ENCODE peak calls at places on chromosomes 13 and 19, in nine cellular contexts. N is neural progenitor cell; V is transverse colon; K is CD8-positive, alpha-beta T cell; O is pancreas; S is psoas muscle; D is Peyer's patch; J is prostate gland; H is neuronal stem cell. T is an unnamed sample.
A peak's percentile ranks its signal among the peaks of the same experiment; 100 is the strongest.

GRCh38 chr19:21398851-21399250 is 1.9 kb downstream of the ZNF493 start:
- DNase-seq in H (no peak), J (no peak), K (no peak), N (no peak), S (no peak), O (no peak), D (no peak), V (no peak), T (no peak)

GRCh38 chr13:30493670-30494381 is 28.1 kb upstream of the HMGB1 start:
- DNase-seq in N (no peak), J (no peak), S (no peak), V (no peak), H (no peak), D (no peak), K (no peak), O (no peak), T (no peak)

GRCh38 chr13:46354143-46355087 is 32.6 kb downstream of the RUBCNL start:
- DNase-seq in V (no peak), D (no peak), H (no peak), O (no peak), J (no peak), S (no peak), N (no peak), K (no peak), T (peak; percentile 50)

GRCh38 chr19:48351341-48351752 is 12.4 kb downstream of the TMEM143 start:
- DNase-seq in J (peak; percentile 48), S (peak; percentile 68), O (no peak), V (peak; percentile 87), K (peak; percentile 86), D (peak; percentile 88), N (peak; percentile 81), H (peak; percentile 59), T (peak; percentile 63)

GRCh38 chr13:27288397-27288796 is 17.8 kb downstream of the RASL11A start:
- DNase-seq in D (no peak), K (no peak), N (no peak), V (no peak), S (no peak), J (no peak), O (no peak), H (no peak), T (no peak)

GRCh38 chr13:83182845-83183244 is 699.4 kb downstream of the SLITRK1 start:
- DNase-seq in H (no peak), J (no peak), O (no peak), S (no peak), N (no peak), K (no peak), D (no peak), V (no peak), T (no peak)

GRCh38 chr13:83753912-83754624 is 128.2 kb downstream of the SLITRK1 start:
- DNase-seq in O (no peak), K (no peak), H (no peak), D (no peak), J (no peak), V (no peak), N (no peak), S (no peak), T (peak; percentile 21)

GRCh38 chr13:68168448-68168847 is 938.3 kb upstream of the PCDH9 start:
- DNase-seq in S (no peak), V (no peak), H (no peak), N (no peak), K (no peak), D (no peak), O (no peak), J (no peak), T (no peak)

GRCh38 chr19:14405758-14406644 is 13.1 kb downstream of the DDX39A start:
- DNase-seq in J (peak; percentile 80), V (peak; percentile 87), O (peak; percentile 83), H (peak; percentile 98), K (peak; percentile 95), D (peak; percentile 92), S (peak; percentile 88), N (peak; percentile 99), T (peak; percentile 75)

DNA sequence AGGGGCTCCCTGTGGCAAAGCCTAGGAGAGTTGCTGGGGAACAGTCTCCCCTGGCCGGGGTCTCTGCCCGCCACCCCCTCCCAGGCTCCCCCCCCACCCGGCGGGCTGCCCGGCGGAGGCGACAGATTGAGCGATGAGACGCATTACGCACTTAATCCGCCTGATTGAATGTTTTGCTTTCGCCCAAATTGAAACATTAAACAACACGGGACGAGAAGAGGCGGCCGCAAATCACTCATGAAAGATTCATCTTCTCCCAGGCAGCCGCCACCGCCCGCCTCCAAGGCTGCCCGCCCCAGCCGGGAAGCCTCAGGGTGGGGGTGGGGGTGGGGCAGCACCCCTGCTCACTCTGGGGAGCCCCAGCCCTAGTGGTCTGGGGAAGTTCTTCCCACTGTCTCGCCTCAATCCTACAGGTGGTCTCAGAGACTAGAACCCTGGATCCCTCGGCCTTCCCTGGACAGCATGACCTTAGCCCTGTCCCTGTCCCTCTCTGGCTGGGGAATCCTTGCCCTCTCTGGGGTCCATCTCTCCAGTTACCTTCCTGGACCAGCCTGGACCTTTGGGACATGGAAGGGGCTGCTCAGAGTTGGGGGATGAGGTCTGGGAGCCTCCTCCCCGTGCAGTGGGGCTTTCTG is 7.6 kb upstream of the ERFL start:
- DNase-seq in V (no peak), O (no peak), D (no peak), N (no peak), H (no peak), K (no peak), J (no peak), S (no peak), T (no peak)
- H3K27me3 ChIP-seq in V (peaks cover 63% of the 10 kb centered on the region), O (no peaks in the 10 kb centered on the region), D (no peaks in the 10 kb centered on the region), N (peaks cover 99% of the 10 kb centered on the region), H (peaks cover 83% of the 10 kb centered on the region), K (no peaks in the 10 kb centered on the region), J (peaks cover 3% of the 10 kb centered on the region), S (peaks cover 30% of the 10 kb centered on the region), T (peaks cover 47% of the 10 kb centered on the region)

DNA sequence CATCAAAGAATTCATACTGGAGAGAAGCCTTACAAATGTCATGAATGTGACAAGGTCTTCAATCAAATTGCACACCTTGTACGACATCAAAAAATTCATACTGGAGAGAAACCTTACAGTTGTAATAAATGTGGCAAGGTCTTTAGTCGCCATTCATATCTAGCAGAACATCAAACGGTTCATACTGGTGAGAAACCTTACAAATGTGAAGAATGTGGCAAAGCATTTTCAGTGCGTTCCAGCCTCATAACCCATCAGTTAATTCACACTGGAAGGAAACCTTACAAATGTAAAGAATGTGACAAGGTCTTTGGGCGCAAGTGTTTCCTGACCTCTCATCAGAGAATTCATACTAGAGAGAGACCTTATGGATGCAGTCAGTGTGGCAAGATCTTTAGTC is 13.2 kb upstream of the ZNF534 start:
- DNase-seq in S (no peak), K (no peak), O (no peak), N (no peak), J (no peak), V (no peak), D (no peak), H (no peak), T (no peak)
- H3K9me3 ChIP-seq in S (peaks cover 94% of the 10 kb centered on the region), K (peaks cover 58% of the 10 kb centered on the region), O (no peaks in the 10 kb centered on the region), N (peaks cover 23% of the 10 kb centered on the region), J (no peaks in the 10 kb centered on the region), V (peaks cover 65% of the 10 kb centered on the region), D (peaks cover 84% of the 10 kb centered on the region), H (peaks cover 71% of the 10 kb centered on the region), T (peaks cover 7% of the 10 kb centered on the region)

GRCh38 chr13:50128406-50129048 is 113.3 kb downstream of the KCNRG start:
- DNase-seq in D (no peak), S (no peak), H (peak; percentile 31), J (no peak), V (no peak), K (no peak), O (no peak), N (peak; percentile 58), T (no peak)
- H3K27me3 ChIP-seq in D (no peaks in the 10 kb centered on the region), S (peaks cover 6% of the 10 kb centered on the region), H (peaks cover 80% of the 10 kb centered on the region), J (peaks cover 24% of the 10 kb centered on the region), V (peaks cover 60% of the 10 kb centered on the region), K (peaks cover 60% of the 10 kb centered on the region), O (peaks cover 47% of the 10 kb centered on the region), N (peaks cover 98% of the 10 kb centered on the region), T (no peaks in the 10 kb centered on the region)

GRCh38 chr13:98535501-98536357 is 41.2 kb downstream of the STK24 start:
- DNase-seq in H (no peak), K (no peak), S (no peak), O (no peak), V (no peak), J (no peak), D (no peak), N (no peak), T (no peak)
- H3K9me3 ChIP-seq in H (peaks cover 4% of the 10 kb centered on the region), K (no peaks in the 10 kb centered on the region), S (no peaks in the 10 kb centered on the region), O (no peaks in the 10 kb centered on the region), V (no peaks in the 10 kb centered on the region), J (no peaks in the 10 kb centered on the region), D (no peaks in the 10 kb centered on the region), N (no peaks in the 10 kb centered on the region), T (no peaks in the 10 kb centered on the region)

GRCh38 chr19:27748551-27749152 is 1464.3 kb downstream of the UQCRFS1 start:
- DNase-seq in V (no peak), S (no peak), J (no peak), K (no peak), H (no peak), D (no peak), N (no peak), O (no peak), T (no peak)

GRCh38 chr19:27754700-27755099 is 1458.3 kb downstream of the UQCRFS1 start:
- DNase-seq in K (no peak), D (no peak), S (no peak), N (no peak), V (no peak), O (no peak), H (no peak), J (no peak), T (no peak)

GRCh38 chr19:27752530-27753184 is 1460.3 kb downstream of the UQCRFS1 start:
- DNase-seq in V (no peak), N (no peak), D (no peak), K (no peak), J (no peak), O (no peak), H (no peak), S (no peak), T (no peak)

GRCh38 chr19:27750697-27751391 is 1462.1 kb downstream of the UQCRFS1 start:
- DNase-seq in O (no peak), V (no peak), D (no peak), S (no peak), H (no peak), J (no peak), N (no peak), K (no peak), T (no peak)

GRCh38 chr19:27753622-27754021 is 1459.3 kb downstream of the UQCRFS1 start:
- DNase-seq in J (no peak), K (no peak), O (no peak), V (no peak), S (no peak), N (no peak), D (no peak), H (no peak), T (no peak)
- H3K27me3 ChIP-seq in J (no peaks in the 10 kb centered on the region), K (no peaks in the 10 kb centered on the region), O (no peaks in the 10 kb centered on the region), V (no peaks in the 10 kb centered on the region), S (no peaks in the 10 kb centered on the region), N (peaks cover 4% of the 10 kb centered on the region), D (no peaks in the 10 kb centered on the region), H (no peaks in the 10 kb centered on the region), T (no peaks in the 10 kb centered on the region)

DNA sequence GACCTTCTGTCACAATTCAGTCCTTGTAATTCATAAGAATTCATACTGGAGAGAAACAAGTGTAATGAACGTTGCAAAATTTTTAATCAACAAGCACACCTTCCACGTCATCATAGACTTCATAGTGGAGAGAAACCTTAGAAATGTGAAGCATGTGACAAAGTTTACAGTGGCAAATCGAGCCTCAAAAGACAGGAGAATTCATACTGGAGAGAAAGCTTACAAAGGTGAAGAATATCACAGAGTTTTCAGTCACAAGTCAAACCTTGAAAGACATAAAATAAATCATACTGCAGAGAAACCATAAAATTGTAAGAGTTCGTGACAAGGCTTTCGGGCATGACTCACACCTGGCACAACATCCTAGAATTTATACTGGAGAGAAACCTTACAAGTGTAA is 24.6 kb downstream of the ZNF813 start:
- DNase-seq in K (no peak), H (no peak), O (no peak), N (no peak), V (no peak), S (no peak), J (no peak), D (no peak), T (no peak)
- H3K9me3 ChIP-seq in K (peaks cover 45% of the 10 kb centered on the region), H (peaks cover 77% of the 10 kb centered on the region), O (no peaks in the 10 kb centered on the region), N (no peaks in the 10 kb centered on the region), V (peaks cover 74% of the 10 kb centered on the region), S (peaks cover 39% of the 10 kb centered on the region), J (no peaks in the 10 kb centered on the region), D (peaks cover 87% of the 10 kb centered on the region), T (peaks cover 3% of the 10 kb centered on the region)